ENCODE peak calls at places on chromosomes 5 and 9, in nine cellular contexts. E is left ventricle myocardium inferior, B is endodermal cell, O is iPS DF 6.9, N is hepatocyte, K is heart left ventricle, G is IMR-90, H is pancreas, D is DND-41. C is an unnamed sample.

GRCh38 chr5:75367401-75367800 is 30.4 kb downstream of the HMGCR start:
- DNase-seq in E (no peak), B (no peak), O (no peak), N (no peak), K (no peak), G (peak; percentile 67), H (no peak), D (no peak), C (no peak)

GRCh38 chr5:179265529-179266290 is 79.6 kb downstream of the ADAMTS2 start:
- DNase-seq in E (peak; percentile 91), B (peak; percentile 67), O (no peak), N (peak; percentile 90), K (peak; percentile 95), G (peak; percentile 99), H (peak; percentile 71), D (no peak), C (peak; percentile 98)

GRCh38 chr5:35129276-35129675 is 81.5 kb upstream of the AGXT2 start:
- DNase-seq in E (no peak), B (no peak), O (no peak), N (peak; percentile 20), K (no peak), G (peak; percentile 96), H (no peak), D (no peak), C (no peak)

GRCh38 chr9:3863114-3863528 is 337.3 kb upstream of the RFX3 start:
- DNase-seq in E (no peak), B (no peak), O (no peak), N (no peak), K (no peak), G (peak; percentile 92), H (no peak), D (no peak), C (peak; percentile 49)

GRCh38 chr9:27202056-27202455 is 93.0 kb downstream of the TEK start:
- DNase-seq in E (no peak), B (no peak), O (no peak), N (no peak), K (no peak), G (no peak), H (no peak), D (no peak), C (no peak)

GRCh38 chr9:86978986-86979385 is 31.7 kb upstream of the GAS1 start:
- DNase-seq in E (no peak), B (no peak), O (no peak), N (no peak), K (no peak), G (peak; percentile 69), H (no peak), D (no peak), C (no peak)

GRCh38 chr5:139246394-139246793 is 47.1 kb upstream of the MATR3 start:
- DNase-seq in E (no peak), B (peak; percentile 65), O (no peak), N (no peak), K (no peak), G (peak; percentile 60), H (no peak), D (peak; percentile 50), C (no peak)

GRCh38 chr9:120937596-120937995 is 11.0 kb upstream of the TRAF1 start:
- DNase-seq in E (no peak), B (peak; percentile 17), O (no peak), N (no peak), K (no peak), G (peak; percentile 87), H (no peak), D (no peak), C (no peak)

GRCh38 chr5:149636861-149637246 is 55.6 kb downstream of the ARHGEF37 start:
- DNase-seq in E (no peak), B (peak; percentile 82), O (peak; percentile 57), N (peak; percentile 69), K (peak; percentile 93), G (peak; percentile 62), H (peak; percentile 55), D (peak; percentile 13), C (no peak)

GRCh38 chr5:171639966-171640365 is 145.7 kb upstream of the SMIM23 start:
- DNase-seq in E (no peak), B (no peak), O (no peak), N (no peak), K (no peak), G (peak; percentile 56), H (no peak), D (no peak), C (no peak)

GRCh38 chr5:72187388-72188070 is 80.3 kb downstream of the MAP1B start:
- DNase-seq in E (no peak), B (no peak), O (no peak), N (no peak), K (no peak), G (no peak), H (no peak), D (no peak), C (no peak)

GRCh38 chr5:93433422-93433821 is 147.6 kb downstream of the NR2F1-AS1 start:
- DNase-seq in E (no peak), B (no peak), O (no peak), N (no peak), K (no peak), G (peak; percentile 96), H (no peak), D (no peak), C (no peak)

GRCh38 chr5:171367424-171368370 is 20.0 kb upstream of the NPM1 start:
- DNase-seq in E (no peak), B (no peak), O (no peak), N (no peak), K (no peak), G (peak; percentile 50), H (no peak), D (no peak), C (no peak)

GRCh38 chr9:78932849-78933627 is 636.1 kb downstream of the PSAT1 start:
- DNase-seq in E (no peak), B (no peak), O (no peak), N (no peak), K (no peak), G (peak; percentile 85), H (no peak), D (no peak), C (no peak)

GRCh38 chr5:10145922-10146321 is 103.8 kb downstream of the ATPSCKMT start:
- DNase-seq in E (no peak), B (no peak), O (no peak), N (no peak), K (no peak), G (peak; percentile 66), H (no peak), D (no peak), C (no peak)

GRCh38 chr5:7208911-7209310 is 187.0 kb upstream of the ADCY2 start:
- DNase-seq in E (no peak), B (no peak), O (no peak), N (no peak), K (no peak), G (no peak), H (no peak), D (no peak), C (no peak)

GRCh38 chr9:89710689-89711088 is 105.9 kb downstream of the GADD45G start:
- DNase-seq in E (no peak), B (peak; percentile 20), O (no peak), N (peak; percentile 65), K (no peak), G (no peak), H (no peak), D (no peak), C (no peak)

DNA sequence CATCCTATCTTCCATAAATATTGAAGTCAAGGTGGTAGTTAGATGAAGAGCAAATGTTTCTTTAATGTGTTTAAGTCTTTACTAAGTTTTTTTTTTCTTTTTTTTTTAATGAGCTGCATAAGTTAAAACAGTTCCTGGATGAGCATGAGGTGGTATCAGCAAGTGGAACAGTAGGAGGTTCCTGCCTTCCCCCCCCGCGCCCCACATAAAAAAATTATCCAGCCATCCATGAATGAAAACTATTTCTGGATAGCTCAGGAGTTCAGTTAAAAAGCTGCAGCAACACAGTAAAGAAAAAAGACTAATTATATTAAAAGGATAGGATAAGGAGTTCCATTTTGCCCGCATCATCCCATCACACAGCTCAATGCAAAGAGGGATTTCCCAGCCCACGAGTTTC is 349.5 kb downstream of the CDH18 start:
- DNase-seq in E (no peak), B (no peak), O (no peak), N (no peak), K (no peak), G (no peak), H (no peak), D (no peak), C (no peak)
- H3K27ac ChIP-seq in E (no peak overlapping the region), B (no peak overlapping the region), O (no peak overlapping the region), N (no peak overlapping the region), K (no peak overlapping the region), G (no peak overlapping the region), H (no peak overlapping the region), D (no peak overlapping the region), C (no peak overlapping the region)

DNA sequence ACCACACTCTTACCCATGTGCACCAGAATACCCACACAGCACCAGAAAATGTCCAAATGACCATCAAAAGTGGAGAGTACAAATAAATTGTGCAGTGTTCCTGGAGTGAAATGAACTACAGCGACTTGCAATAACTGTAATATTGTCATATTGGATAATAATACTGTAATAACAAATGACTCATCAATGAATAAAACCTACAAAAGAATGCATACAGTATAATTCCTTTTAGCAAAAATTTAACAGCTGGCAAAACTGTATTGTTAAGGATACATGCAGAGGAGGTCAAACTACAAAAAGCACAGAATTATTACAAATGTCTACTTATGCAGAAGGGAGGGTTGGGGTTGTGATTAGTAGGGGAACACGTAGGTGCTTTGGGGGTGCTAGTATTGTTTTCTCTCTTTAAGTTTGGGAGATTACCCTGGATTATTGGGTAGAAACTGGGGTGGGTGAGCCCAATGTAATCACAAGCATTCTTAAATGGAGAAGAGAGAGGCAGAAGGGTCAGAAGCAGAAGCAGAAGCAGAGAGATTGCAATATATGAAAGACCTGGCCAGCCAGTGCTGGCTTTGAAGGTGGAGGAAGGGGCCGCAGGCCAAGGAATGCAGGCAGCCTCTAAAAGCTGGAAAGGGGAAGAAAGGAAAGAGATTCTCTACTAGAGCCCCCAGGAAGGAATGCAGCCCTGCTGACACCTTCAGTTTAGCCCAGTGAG is 21.8 kb downstream of the IRF1 start:
- DNase-seq in E (no peak), B (no peak), O (no peak), N (no peak), K (no peak), G (peak; percentile 26), H (no peak), D (no peak), C (no peak)
- H3K4me1 ChIP-seq in E (peaks cover 95% of the 10 kb centered on the region), B (no peaks in the 10 kb centered on the region), O (peaks cover 7% of the 10 kb centered on the region), N (peaks cover 44% of the 10 kb centered on the region), K (peaks cover 48% of the 10 kb centered on the region), G (peaks cover 28% of the 10 kb centered on the region), H (no peaks in the 10 kb centered on the region), D (peaks cover 84% of the 10 kb centered on the region), C (peaks cover 27% of the 10 kb centered on the region)

GRCh38 chr5:115461506-115462290 is 82.9 kb downstream of the FEM1C start:
- DNase-seq in E (no peak), B (no peak), O (no peak), N (no peak), K (no peak), G (peak; percentile 90), H (no peak), D (no peak), C (no peak)
- H3K27ac ChIP-seq in E (peak overlapping the region; percentile 86), B (no peak overlapping the region), O (no peak overlapping the region), N (peak overlapping the region; percentile 10), K (no peak overlapping the region), G (peak overlapping the region; percentile 32), H (no peak overlapping the region), D (no peak overlapping the region), C (no peak overlapping the region)

DNA sequence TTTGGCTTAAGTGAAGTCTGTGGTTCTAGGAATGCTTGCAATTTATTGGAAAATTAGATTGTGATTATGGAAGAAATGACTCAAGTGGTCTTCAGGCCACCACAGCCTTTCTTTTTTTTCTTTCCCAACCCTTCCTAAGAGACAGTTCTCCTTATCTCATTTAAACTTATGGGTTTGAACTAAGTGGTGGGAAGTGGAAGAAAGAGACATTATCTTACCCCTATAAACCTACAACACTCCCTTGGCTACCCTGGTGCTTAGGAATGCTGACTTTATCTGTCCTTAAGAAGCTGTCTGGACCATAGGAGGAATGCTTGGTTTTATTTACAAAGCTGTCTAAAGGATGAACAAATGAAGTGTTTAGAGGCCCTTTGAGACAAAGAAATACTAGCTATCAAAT is 5.1 kb upstream of the ERAP1 start:
- DNase-seq in E (no peak), B (no peak), O (no peak), N (no peak), K (no peak), G (no peak), H (no peak), D (no peak), C (no peak)
- H3K4me1 ChIP-seq in E (peaks cover 11% of the 10 kb centered on the region), B (no peaks in the 10 kb centered on the region), O (peaks cover 4% of the 10 kb centered on the region), N (peaks cover 3% of the 10 kb centered on the region), K (no peaks in the 10 kb centered on the region), G (peaks cover 2% of the 10 kb centered on the region), H (no peaks in the 10 kb centered on the region), D (peaks cover 49% of the 10 kb centered on the region), C (no peaks in the 10 kb centered on the region)